ENCODE peak calls at places on chromosome 6, in eight cellular contexts. A, U, H, C, L, D, X and M are unnamed samples.

GRCh38 chr6:148304976-148305375 is 37.7 kb upstream of the SASH1 start:
- DNase-seq in X (no peak), D (no peak), L (no peak), C (no peak), H (no peak), U (no peak), A (no peak), M (no peak)

GRCh38 chr6:121849477-121849876 is 414.0 kb downstream of the GJA1 start:
- DNase-seq in D (peak), L (no peak), H (peak), U (peak), C (peak), X (peak), A (peak), M (peak)

GRCh38 chr6:138499303-138499991 is at the start of gene NHSL1:
- DNase-seq in X (peak), D (no peak), U (no peak), H (no peak), L (peak), A (no peak), C (no peak), M (no peak)

GRCh38 chr6:89936177-89936576 is 41.9 kb downstream of the GJA10 start:
- DNase-seq in U (no peak), L (no peak), A (no peak), H (no peak), D (no peak), X (no peak), C (no peak), M (no peak)

GRCh38 chr6:14925627-14926026 is 320.2 kb upstream of the JARID2 start:
- DNase-seq in L (no peak), D (no peak), A (no peak), X (no peak), C (no peak), H (no peak), U (no peak), M (no peak)

GRCh38 chr6:5339757-5340156 is 78.4 kb downstream of the FARS2 start:
- DNase-seq in D (no peak), L (no peak), H (no peak), C (no peak), U (no peak), X (no peak), A (no peak), M (no peak)

GRCh38 chr6:134065706-134066105 is 13.3 kb upstream of the SLC2A12 start:
- DNase-seq in D (no peak), L (no peak), X (no peak), A (no peak), H (no peak), U (no peak), C (no peak), M (no peak)

GRCh38 chr6:11500008-11500407 is 37.5 kb upstream of the TMEM170B start:
- DNase-seq in A (no peak), U (no peak), X (no peak), C (no peak), H (no peak), D (no peak), L (no peak), M (peak)

GRCh38 chr6:83852528-83853177 is 507 bp upstream of the RIPPLY2 start:
- DNase-seq in L (no peak), D (no peak), H (no peak), X (no peak), U (no peak), A (no peak), C (no peak), M (no peak)

GRCh38 chr6:56232446-56232845 is 14.9 kb downstream of the COL21A1 start:
- DNase-seq in H (no peak), X (no peak), C (no peak), U (no peak), D (no peak), L (no peak), A (no peak), M (no peak)
- TF ChIP-seq POLR2A in H (no peak), X (no peak), C (no peak), U (no peak), D (no peak), L (no peak), A (no peak), M (no peak)

DNA sequence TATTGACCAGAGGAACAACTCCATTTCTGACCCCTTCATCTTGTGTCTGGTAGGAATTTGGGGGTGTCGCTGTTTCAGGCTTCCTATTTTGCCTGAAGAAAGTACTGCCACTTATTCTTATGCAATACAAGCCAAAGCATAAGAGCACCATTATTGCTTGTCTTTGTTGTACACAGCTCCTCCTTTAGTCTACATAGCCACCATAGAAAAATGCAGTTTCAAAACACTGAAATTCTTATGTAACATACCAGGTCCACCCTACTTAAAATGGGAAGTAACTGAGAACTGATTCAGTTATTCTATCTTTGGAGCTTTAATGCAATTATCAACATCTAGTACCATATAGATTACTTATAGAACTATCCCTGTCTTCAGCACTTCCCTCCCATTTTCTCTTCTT is 255.5 kb downstream of the ARHGAP18 start:
- DNase-seq in L (no peak), C (no peak), X (no peak), A (no peak), U (no peak), H (no peak), D (no peak), M (no peak)
- TF ChIP-seq POLR2A in L (no peak), C (no peak), X (no peak), A (no peak), U (no peak), H (no peak), D (no peak), M (no peak)

GRCh38 chr6:125988280-125988679 is 1.9 kb downstream of the TRMT11 start:
- DNase-seq in U (no peak), A (no peak), D (no peak), L (no peak), X (no peak), C (no peak), H (no peak), M (no peak)

GRCh38 chr6:125986956-125987617 is 747 bp downstream of the TRMT11 start:
- DNase-seq in X (no peak), C (no peak), U (no peak), D (no peak), L (no peak), H (no peak), A (no peak), M (no peak)

GRCh38 chr6:125985522-125985921 is 818 bp upstream of the TRMT11 start:
- DNase-seq in C (no peak), H (no peak), D (no peak), U (no peak), L (no peak), A (no peak), X (no peak), M (no peak)

GRCh38 chr6:125985967-125986294 is 409 bp upstream of the TRMT11 start:
- DNase-seq in X (no peak), L (no peak), D (no peak), H (no peak), A (no peak), C (no peak), U (no peak), M (no peak)

DNA sequence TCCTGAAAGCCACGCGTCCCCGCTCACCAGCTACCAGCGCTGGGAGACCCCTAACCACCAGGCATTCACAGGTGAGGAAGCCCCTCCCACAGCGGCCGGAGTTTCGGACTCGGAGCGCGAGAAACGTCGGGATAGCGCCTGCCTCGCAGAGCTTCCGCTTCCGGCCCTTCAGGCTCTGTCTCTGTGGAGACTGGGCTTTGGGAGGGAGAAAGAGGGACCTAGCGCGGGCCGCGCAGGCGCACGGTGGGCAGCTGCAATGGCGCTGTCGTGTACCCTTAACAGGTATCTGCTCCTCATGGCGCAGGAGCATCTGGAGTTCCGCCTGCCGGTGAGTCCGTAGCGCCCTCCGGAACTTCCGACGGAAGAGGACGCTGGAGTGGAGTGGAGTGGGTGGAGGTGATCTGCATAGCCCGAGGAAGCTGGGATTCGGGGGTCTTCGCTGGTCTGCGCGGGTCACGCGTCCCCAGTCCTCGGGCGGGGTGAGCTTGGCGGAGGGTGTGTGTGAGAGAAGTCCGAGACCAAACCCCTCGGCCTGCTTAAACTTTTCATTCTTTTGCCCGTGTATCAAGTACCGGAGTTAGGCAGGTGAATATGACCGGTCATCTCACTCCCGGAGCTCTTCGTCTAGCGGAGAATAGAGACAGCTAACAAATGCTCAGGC is at the start of gene TRMT11:
- DNase-seq in D (peak), H (peak), U (peak), X (peak), L (peak), C (peak), A (peak), M (peak)
- TF ChIP-seq POLR2A in D (no peak), H (no peak), U (peak), X (peak), L (peak), C (no peak), A (peak), M (peak)

GRCh38 chr6:24702720-24703282 is 16.2 kb downstream of the C6orf62 start:
- DNase-seq in C (no peak), U (no peak), L (no peak), D (no peak), X (no peak), H (no peak), A (no peak), M (no peak)
- TF ChIP-seq POLR2A in C (no peak), U (no peak), L (no peak), D (no peak), X (no peak), H (no peak), A (no peak), M (no peak)

DNA sequence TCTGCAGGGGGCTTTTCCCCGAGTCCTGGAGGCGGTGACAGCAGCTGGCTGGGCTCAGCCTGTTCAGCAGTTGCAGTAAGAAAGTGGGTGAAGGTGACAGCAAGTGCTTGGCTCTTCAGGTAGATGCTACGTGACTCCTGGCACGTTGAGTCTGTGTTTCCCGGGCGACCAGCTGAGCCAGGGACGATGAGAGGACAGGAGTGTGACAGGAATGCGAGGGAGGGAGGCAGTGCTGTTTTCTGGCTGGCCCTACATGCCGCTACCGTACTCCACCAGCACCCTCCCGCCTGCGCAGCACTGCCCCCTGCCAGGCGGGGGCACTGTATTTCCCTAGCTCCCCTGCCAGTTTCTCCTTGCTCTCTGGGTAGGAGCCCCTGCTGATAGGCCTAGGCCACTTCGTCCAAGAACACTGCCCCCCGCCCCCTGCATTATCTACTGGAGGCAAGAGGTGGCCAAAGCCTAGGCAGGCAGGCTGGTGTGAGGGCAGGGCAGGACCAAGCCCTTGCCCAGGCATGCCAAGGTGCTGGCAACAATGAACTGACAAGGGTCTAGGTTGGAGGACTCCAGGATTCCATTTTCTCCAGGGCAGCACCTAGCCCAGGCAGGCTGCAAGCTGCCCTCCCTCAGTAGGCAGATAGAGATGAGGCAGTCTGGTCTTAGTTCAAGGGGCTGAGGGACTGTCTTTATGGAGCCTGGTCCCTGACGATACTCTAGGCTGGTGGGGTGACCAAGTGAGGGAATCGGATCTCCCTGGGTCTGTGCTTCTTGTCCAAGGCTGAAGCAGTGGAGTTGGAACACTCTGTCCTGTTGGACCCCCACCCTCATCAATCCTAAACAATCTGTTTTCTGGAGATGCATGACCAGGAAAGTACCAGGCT is 19.2 kb downstream of the MRPS18A start:
- DNase-seq in L (peak), C (peak), A (no peak), H (peak), X (peak), D (peak), U (peak), M (peak)
- TF ChIP-seq POLR2A in L (no peak), C (no peak), A (no peak), H (no peak), X (peak), D (no peak), U (peak), M (peak)